ENCODE peak calls at places on chromosome 12, in seven cellular contexts. N is NCI-H510A treated with DMSO at 0.1 percent for 48 hours; A is foreskin fibroblast; Q is Panc1; F is right atrium auricular region; G is Karpas-422; U is stimulated activated CD8-positive, alpha-beta memory T cell treated with anti-CD3 and anti-CD28 coated beads, Interleukin-4, amount 100 ng/mL, for 4 hours. K is an unnamed sample.

GRCh38 chr12:129901256-129901655 is 2.6 kb downstream of the TMEM132D start:
- DNase-seq in N (no peak), A (no peak), Q (no peak), F (no peak), G (no peak), U (no peak), K (no peak)

GRCh38 chr12:67751376-67751928 is 102.9 kb downstream of the DYRK2 start:
- DNase-seq in N (no peak), A (peak; percentile 56), Q (no peak), F (no peak), G (no peak), U (no peak), K (no peak)

GRCh38 chr12:93786669-93787397 is 109.7 kb downstream of the CRADD start:
- DNase-seq in N (no peak), A (peak; percentile 23), Q (no peak), F (no peak), G (no peak), U (no peak), K (no peak)

GRCh38 chr12:127108360-127109215 is 1158.4 kb upstream of the TMEM132C start:
- DNase-seq in N (peak; percentile 76), A (peak; percentile 88), Q (no peak), F (no peak), G (peak; percentile 79), U (peak; percentile 11), K (peak; percentile 33)

GRCh38 chr12:1546931-1547640 is 47.3 kb downstream of the FBXL14 start:
- DNase-seq in N (no peak), A (no peak), Q (no peak), F (no peak), G (no peak), U (no peak), K (no peak)

GRCh38 chr12:109387425-109388166 is 39.9 kb downstream of the MYO1H start:
- DNase-seq in N (peak; percentile 22), A (peak; percentile 65), Q (no peak), F (no peak), G (peak; percentile 82), U (no peak), K (peak; percentile 32)

GRCh38 chr12:30982413-30982812 is 55.9 kb downstream of the TSPAN11 start:
- DNase-seq in N (no peak), A (no peak), Q (no peak), F (no peak), G (no peak), U (no peak), K (no peak)

GRCh38 chr12:125133616-125134015 is 68.4 kb downstream of the AACS start:
- DNase-seq in N (no peak), A (no peak), Q (no peak), F (no peak), G (no peak), U (no peak), K (no peak)

GRCh38 chr12:53890081-53890480 is 48.5 kb upstream of the HOXC13 start:
- DNase-seq in N (no peak), A (no peak), Q (no peak), F (no peak), G (no peak), U (no peak), K (no peak)

GRCh38 chr12:42234970-42235369 is 3.1 kb downstream of the YAF2 start:
- DNase-seq in N (no peak), A (peak; percentile 67), Q (no peak), F (no peak), G (no peak), U (no peak), K (no peak)

GRCh38 chr12:116712458-116713303 is 25.2 kb downstream of the SPRING1 start:
- DNase-seq in N (no peak), A (no peak), Q (no peak), F (no peak), G (no peak), U (no peak), K (no peak)

GRCh38 chr12:115267464-115267863 is 583.5 kb upstream of the TBX3 start:
- DNase-seq in N (no peak), A (peak; percentile 35), Q (no peak), F (no peak), G (no peak), U (no peak), K (no peak)

GRCh38 chr12:19402743-19403400 is 36.4 kb upstream of the AEBP2 start:
- DNase-seq in N (no peak), A (peak; percentile 42), Q (no peak), F (no peak), G (no peak), U (no peak), K (no peak)

GRCh38 chr12:15192721-15193120 is 28.5 kb downstream of the RERG start:
- DNase-seq in N (no peak), A (peak; percentile 5), Q (no peak), F (no peak), G (no peak), U (no peak), K (no peak)

GRCh38 chr12:123595729-123596128 is 6.2 kb upstream of the DDX55 start:
- DNase-seq in N (no peak), A (no peak), Q (no peak), F (no peak), G (no peak), U (no peak), K (no peak)